ENCODE peak calls at places on chromosome 6, in nine cellular contexts. T is WTC11, J is HepG2, Z is HCT116, V is endothelial cell of umbilical vein, S is NB4, Y is GM12878, M is K562, Q is SK-N-SH. I is an unnamed sample.

GRCh38 chr6:129766959-129767728 is 57.2 kb upstream of the ARHGAP18 start:
- DNase-seq in T (peak; percentile 67), J (no peak), Z (no peak), V (peak; percentile 57), S (peak; percentile 84), Y (no peak), M (peak; percentile 44), Q (peak; percentile 25), I (no peak)

GRCh38 chr6:114342086-114342825 is 567 bp downstream of the HS3ST5 start:
- DNase-seq in T (peak; percentile 59), J (no peak), Z (no peak), V (no peak), S (no peak), Y (no peak), M (no peak), Q (peak; percentile 73), I (no peak)

GRCh38 chr6:69735029-69735428 is 61.8 kb downstream of the LMBRD1 start:
- DNase-seq in T (no peak), J (no peak), Z (no peak), V (no peak), S (no peak), Y (no peak), M (no peak), Q (no peak), I (no peak)

GRCh38 chr6:66048684-66049474 is 341.9 kb upstream of the EYS start:
- DNase-seq in T (no peak), J (no peak), Z (no peak), V (no peak), S (no peak), Y (no peak), M (no peak), Q (no peak), I (no peak)

GRCh38 chr6:163715846-163716245 is 301.3 kb downstream of the QKI start:
- DNase-seq in T (no peak), J (no peak), Z (no peak), V (no peak), S (no peak), Y (no peak), M (no peak), Q (no peak), I (no peak)

GRCh38 chr6:32113386-32114352 is 4.5 kb upstream of the TNXB start:
- DNase-seq in T (peak; percentile 70), J (peak; percentile 80), Z (no peak), V (no peak), S (no peak), Y (no peak), M (peak; percentile 63), Q (peak; percentile 53), I (peak; percentile 34)

GRCh38 chr6:20540683-20541082 is 6.4 kb downstream of the CDKAL1 start:
- DNase-seq in T (no peak), J (peak; percentile 72), Z (no peak), V (no peak), S (no peak), Y (no peak), M (no peak), Q (no peak), I (no peak)

GRCh38 chr6:56539503-56540105 is 103.1 kb downstream of the DST start:
- DNase-seq in T (no peak), J (no peak), Z (no peak), V (peak; percentile 46), S (no peak), Y (no peak), M (no peak), Q (no peak), I (no peak)

GRCh38 chr6:43076928-43077809 is 1.1 kb downstream of the PTK7 start:
- DNase-seq in T (peak; percentile 76), J (peak; percentile 50), Z (no peak), V (no peak), S (no peak), Y (no peak), M (no peak), Q (peak; percentile 80), I (no peak)

GRCh38 chr6:169500688-169501087 is 201.1 kb downstream of the WDR27 start:
- DNase-seq in T (no peak), J (no peak), Z (no peak), V (no peak), S (no peak), Y (no peak), M (no peak), Q (no peak), I (no peak)

DNA sequence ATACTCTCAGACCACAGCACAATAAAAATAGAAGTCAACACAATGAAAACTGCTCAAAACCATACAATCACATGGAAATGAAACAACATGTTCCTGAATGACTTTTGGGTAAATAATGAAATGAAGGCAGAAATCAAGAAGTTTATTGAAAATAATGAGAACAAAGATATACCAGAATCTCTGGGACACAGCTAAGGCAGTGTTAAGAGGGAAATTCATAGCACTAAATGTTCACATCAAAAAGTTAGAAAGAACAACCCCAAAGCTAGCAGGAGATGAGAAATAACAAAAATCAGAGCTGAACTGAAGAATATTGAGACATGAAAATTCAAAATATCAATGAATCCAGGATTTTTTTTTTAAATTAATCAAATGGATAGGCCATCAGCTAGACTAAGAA is 183.3 kb downstream of the BACH2 start:
- DNase-seq in T (no peak), J (no peak), Z (no peak), V (no peak), S (no peak), Y (no peak), M (no peak), Q (no peak), I (no peak)
- TF ChIP-seq MAX in T (no peak), J (no peak), Z (no peak), V (no peak), S (no peak), Y (no peak), M (no peak), Q (no peak), I (no peak)

DNA sequence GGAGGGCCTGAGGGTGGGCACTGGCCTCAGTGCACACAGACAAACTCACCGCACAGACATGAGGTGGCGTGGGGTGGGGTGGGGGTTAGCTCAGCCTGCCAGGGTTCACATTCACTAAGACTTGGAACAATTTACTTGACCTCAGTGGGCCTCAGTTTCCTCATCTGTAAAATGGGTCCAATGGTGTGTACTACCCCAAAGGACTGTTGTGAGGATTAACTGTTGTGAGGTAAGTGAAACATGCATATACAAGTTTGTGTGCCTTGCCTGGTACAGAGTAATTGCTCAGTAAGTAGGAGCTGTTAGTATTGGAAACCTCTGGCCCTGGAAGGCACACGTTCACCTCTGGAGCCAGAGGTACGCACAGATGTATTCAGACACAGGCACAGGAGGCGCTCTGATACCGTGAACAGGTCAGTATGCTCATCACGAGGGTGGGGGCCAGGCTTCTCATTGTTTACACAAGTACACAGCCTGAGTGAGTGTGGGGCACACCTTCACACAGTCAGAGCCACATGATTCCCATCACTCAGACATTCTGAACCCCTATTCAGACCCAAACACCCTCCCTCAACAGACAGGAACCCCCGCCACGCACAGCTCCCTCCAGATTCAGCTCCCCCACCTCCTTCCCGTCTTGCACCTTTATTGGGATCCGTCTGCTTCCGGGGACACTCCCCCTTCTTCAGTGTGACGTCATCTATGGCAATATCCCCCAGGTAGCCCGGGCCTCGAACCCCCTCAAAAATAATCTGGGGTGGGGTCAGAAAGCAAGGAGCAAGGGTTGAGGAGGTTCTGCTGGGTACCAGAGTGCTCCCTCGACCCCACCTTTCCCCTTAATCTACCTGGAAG is 59.9 kb downstream of the MDGA1 start:
- DNase-seq in T (no peak), J (peak; percentile 16), Z (no peak), V (no peak), S (no peak), Y (no peak), M (peak; percentile 66), Q (no peak), I (no peak)
- TF ChIP-seq MAX in T (no peak), J (no peak), Z (no peak), V (no peak), S (no peak), Y (no peak), M (no peak), Q (no peak), I (no peak)

GRCh38 chr6:85015396-85015990 is 251.1 kb upstream of the TBX18 start:
- DNase-seq in T (peak; percentile 82), J (peak; percentile 26), Z (peak; percentile 63), V (peak; percentile 83), S (peak; percentile 41), Y (no peak), M (peak; percentile 61), Q (peak; percentile 17), I (peak; percentile 79)
- TF ChIP-seq MAX in T (no peak), J (no peak), Z (no peak), V (no peak), S (no peak), Y (no peak), M (no peak), Q (no peak), I (no peak)

GRCh38 chr6:136967874-136968752 is 46.0 kb downstream of the SLC35D3 start:
- DNase-seq in T (peak; percentile 79), J (peak; percentile 69), Z (peak; percentile 75), V (peak; percentile 65), S (peak; percentile 81), Y (peak; percentile 35), M (peak; percentile 84), Q (peak; percentile 42), I (peak; percentile 77)
- TF ChIP-seq MAX in T (no peak), J (no peak), Z (no peak), V (no peak), S (no peak), Y (no peak), M (no peak), Q (no peak), I (no peak)

GRCh38 chr6:37038297-37039198 is 33.1 kb downstream of the FGD2 start:
- DNase-seq in T (no peak), J (no peak), Z (no peak), V (no peak), S (no peak), Y (no peak), M (peak; percentile 75), Q (peak; percentile 65), I (no peak)

GRCh38 chr6:37039958-37040357 is 34.5 kb downstream of the FGD2 start:
- DNase-seq in T (no peak), J (no peak), Z (no peak), V (no peak), S (no peak), Y (no peak), M (no peak), Q (no peak), I (no peak)

GRCh38 chr6:37033819-37034790 is 28.6 kb downstream of the FGD2 start:
- DNase-seq in T (no peak), J (no peak), Z (no peak), V (no peak), S (no peak), Y (no peak), M (no peak), Q (no peak), I (no peak)

GRCh38 chr6:37033255-37033654 is 27.8 kb downstream of the FGD2 start:
- DNase-seq in T (no peak), J (no peak), Z (no peak), V (no peak), S (no peak), Y (no peak), M (peak; percentile 51), Q (no peak), I (no peak)

DNA sequence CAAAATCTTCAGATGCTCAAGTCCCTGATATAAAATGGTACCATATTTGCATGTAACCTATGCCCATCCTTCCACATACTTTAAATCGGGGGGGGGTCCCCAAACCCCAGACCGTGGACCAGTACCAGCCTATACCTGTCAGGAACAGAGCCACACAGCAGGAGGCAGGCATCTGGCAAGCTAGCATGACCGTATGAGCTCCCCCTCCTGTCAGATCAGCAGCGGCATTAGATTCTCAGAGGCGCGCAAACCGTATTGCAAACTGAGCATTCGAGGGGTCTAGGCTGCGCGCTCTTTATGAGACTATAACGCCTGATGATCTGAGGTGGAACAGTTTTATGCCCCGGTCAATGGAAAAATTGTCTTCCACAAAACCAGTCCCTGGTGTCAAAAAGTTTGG is 30.7 kb downstream of the FGD2 start:
- DNase-seq in T (no peak), J (no peak), Z (no peak), V (no peak), S (no peak), Y (no peak), M (no peak), Q (no peak), I (no peak)
- TF ChIP-seq MAX in T (no peak), J (no peak), Z (no peak), V (no peak), S (no peak), Y (no peak), M (no peak), Q (no peak), I (no peak)

I was measured in A549.